ENCODE peak calls at places on chromosomes 1 and 21, in nine cellular contexts. One of them, this sample, is unnamed.

GRCh38 chr1:202349263-202349928 is 897 bp downstream of the PPP1R12B start:
- DNase-seq in hepatocyte: peak
- DNase-seq in astrocyte: peak
- DNase-seq in H1: no peak
- DNase-seq in neural progenitor cell: no peak
- DNase-seq in fibroblast of lung: peak
- DNase-seq in GM12878: no peak
- DNase-seq in GM23338: no peak
- DNase-seq in A673: peak
- DNase-seq in this sample: peak

GRCh38 chr1:19337289-19337688 is 25.2 kb downstream of the SLC66A1 start:
- DNase-seq in hepatocyte: no peak
- DNase-seq in astrocyte: peak
- DNase-seq in H1: no peak
- DNase-seq in neural progenitor cell: no peak
- DNase-seq in fibroblast of lung: no peak
- DNase-seq in GM12878: no peak
- DNase-seq in GM23338: no peak
- DNase-seq in A673: no peak
- DNase-seq in this sample: no peak

GRCh38 chr1:108209456-108210108 is 9.4 kb upstream of the SLC25A24 start:
- DNase-seq in hepatocyte: no peak
- DNase-seq in astrocyte: no peak
- DNase-seq in H1: no peak
- DNase-seq in neural progenitor cell: no peak
- DNase-seq in fibroblast of lung: no peak
- DNase-seq in GM12878: no peak
- DNase-seq in GM23338: no peak
- DNase-seq in A673: no peak
- DNase-seq in this sample: no peak

GRCh38 chr1:26278835-26279597 is 870 bp upstream of the SH3BGRL3 start:
- DNase-seq in hepatocyte: peak
- DNase-seq in astrocyte: peak
- DNase-seq in H1: no peak
- DNase-seq in neural progenitor cell: peak
- DNase-seq in fibroblast of lung: peak
- DNase-seq in GM12878: no peak
- DNase-seq in GM23338: no peak
- DNase-seq in A673: no peak
- DNase-seq in this sample: no peak

GRCh38 chr1:205677152-205677551 is 3.2 kb downstream of the SLC45A3 start:
- DNase-seq in hepatocyte: no peak
- DNase-seq in astrocyte: no peak
- DNase-seq in H1: no peak
- DNase-seq in neural progenitor cell: no peak
- DNase-seq in fibroblast of lung: no peak
- DNase-seq in GM12878: no peak
- DNase-seq in GM23338: no peak
- DNase-seq in A673: no peak
- DNase-seq in this sample: no peak

GRCh38 chr1:43018091-43018490 is 59.4 kb upstream of the SLC2A1 start:
- DNase-seq in hepatocyte: no peak
- DNase-seq in astrocyte: no peak
- DNase-seq in H1: no peak
- DNase-seq in neural progenitor cell: no peak
- DNase-seq in fibroblast of lung: no peak
- DNase-seq in GM12878: no peak
- DNase-seq in GM23338: no peak
- DNase-seq in A673: no peak
- DNase-seq in this sample: no peak

GRCh38 chr1:62725981-62726588 is 37.9 kb upstream of the DOCK7 start:
- DNase-seq in hepatocyte: peak
- DNase-seq in astrocyte: peak
- DNase-seq in H1: no peak
- DNase-seq in neural progenitor cell: no peak
- DNase-seq in fibroblast of lung: no peak
- DNase-seq in GM12878: no peak
- DNase-seq in GM23338: no peak
- DNase-seq in A673: no peak
- DNase-seq in this sample: no peak

GRCh38 chr1:205484985-205485967 is 19.2 kb upstream of the CDK18 start:
- DNase-seq in hepatocyte: peak
- DNase-seq in astrocyte: peak
- DNase-seq in H1: peak
- DNase-seq in neural progenitor cell: peak
- DNase-seq in fibroblast of lung: peak
- DNase-seq in GM12878: no peak
- DNase-seq in GM23338: peak
- DNase-seq in A673: peak
- DNase-seq in this sample: peak

GRCh38 chr1:233520510-233521191 is 93.3 kb upstream of the KCNK1 start:
- DNase-seq in hepatocyte: peak
- DNase-seq in astrocyte: peak
- DNase-seq in H1: no peak
- DNase-seq in neural progenitor cell: no peak
- DNase-seq in fibroblast of lung: no peak
- DNase-seq in GM12878: no peak
- DNase-seq in GM23338: no peak
- DNase-seq in A673: no peak
- DNase-seq in this sample: no peak

GRCh38 chr21:14900611-14901010 is 164.2 kb downstream of the NRIP1 start:
- DNase-seq in hepatocyte: no peak
- DNase-seq in astrocyte: peak
- DNase-seq in H1: no peak
- DNase-seq in neural progenitor cell: no peak
- DNase-seq in fibroblast of lung: peak
- DNase-seq in GM12878: no peak
- DNase-seq in GM23338: no peak
- DNase-seq in A673: no peak
- DNase-seq in this sample: no peak

GRCh38 chr1:161333166-161333565 is 19.0 kb downstream of the SDHC start:
- DNase-seq in hepatocyte: no peak
- DNase-seq in astrocyte: no peak
- DNase-seq in H1: no peak
- DNase-seq in neural progenitor cell: no peak
- DNase-seq in fibroblast of lung: no peak
- DNase-seq in GM12878: no peak
- DNase-seq in GM23338: no peak
- DNase-seq in A673: no peak
- DNase-seq in this sample: no peak

GRCh38 chr21:34126269-34126668 is 52.9 kb downstream of the MRPS6 start:
- DNase-seq in hepatocyte: peak
- DNase-seq in astrocyte: peak
- DNase-seq in H1: no peak
- DNase-seq in neural progenitor cell: peak
- DNase-seq in fibroblast of lung: peak
- DNase-seq in GM12878: no peak
- DNase-seq in GM23338: peak
- DNase-seq in A673: no peak
- DNase-seq in this sample: no peak

GRCh38 chr1:233523047-233523446 is 90.9 kb upstream of the KCNK1 start:
- DNase-seq in hepatocyte: no peak
- DNase-seq in astrocyte: no peak
- DNase-seq in H1: no peak
- DNase-seq in neural progenitor cell: peak
- DNase-seq in fibroblast of lung: no peak
- DNase-seq in GM12878: no peak
- DNase-seq in GM23338: peak
- DNase-seq in A673: no peak
- DNase-seq in this sample: no peak

GRCh38 chr1:145828368-145829016 is 4.5 kb downstream of the POLR3C start:
- DNase-seq in hepatocyte: no peak
- DNase-seq in astrocyte: no peak
- DNase-seq in H1: no peak
- DNase-seq in neural progenitor cell: no peak
- DNase-seq in fibroblast of lung: no peak
- DNase-seq in GM12878: no peak
- DNase-seq in GM23338: no peak
- DNase-seq in A673: no peak
- DNase-seq in this sample: no peak

GRCh38 chr1:224722838-224723237 is 106.7 kb downstream of the CNIH3 start:
- DNase-seq in hepatocyte: no peak
- DNase-seq in astrocyte: no peak
- DNase-seq in H1: no peak
- DNase-seq in neural progenitor cell: no peak
- DNase-seq in fibroblast of lung: no peak
- DNase-seq in GM12878: no peak
- DNase-seq in GM23338: no peak
- DNase-seq in A673: no peak
- DNase-seq in this sample: no peak

GRCh38 chr1:203040518-203041275 is 14.4 kb downstream of the PPFIA4 start:
- DNase-seq in hepatocyte: no peak
- DNase-seq in astrocyte: no peak
- DNase-seq in H1: no peak
- DNase-seq in neural progenitor cell: no peak
- DNase-seq in fibroblast of lung: no peak
- DNase-seq in GM12878: no peak
- DNase-seq in GM23338: no peak
- DNase-seq in A673: no peak
- DNase-seq in this sample: no peak

GRCh38 chr1:15360681-15361080 is 49.0 kb upstream of the EFHD2 start:
- DNase-seq in hepatocyte: no peak
- DNase-seq in astrocyte: no peak
- DNase-seq in H1: no peak
- DNase-seq in neural progenitor cell: no peak
- DNase-seq in fibroblast of lung: no peak
- DNase-seq in GM12878: no peak
- DNase-seq in GM23338: no peak
- DNase-seq in A673: no peak
- DNase-seq in this sample: no peak

GRCh38 chr1:15368888-15369287 is 40.8 kb upstream of the EFHD2 start:
- DNase-seq in hepatocyte: no peak
- DNase-seq in astrocyte: no peak
- DNase-seq in H1: no peak
- DNase-seq in neural progenitor cell: no peak
- DNase-seq in fibroblast of lung: no peak
- DNase-seq in GM12878: no peak
- DNase-seq in GM23338: no peak
- DNase-seq in A673: no peak
- DNase-seq in this sample: no peak

GRCh38 chr1:15362737-15363128 is 47.0 kb upstream of the EFHD2 start:
- DNase-seq in hepatocyte: no peak
- DNase-seq in astrocyte: no peak
- DNase-seq in H1: no peak
- DNase-seq in neural progenitor cell: no peak
- DNase-seq in fibroblast of lung: no peak
- DNase-seq in GM12878: no peak
- DNase-seq in GM23338: no peak
- DNase-seq in A673: no peak
- DNase-seq in this sample: no peak

GRCh38 chr1:15362096-15362736 is 47.5 kb upstream of the EFHD2 start:
- DNase-seq in hepatocyte: no peak
- DNase-seq in astrocyte: no peak
- DNase-seq in H1: no peak
- DNase-seq in neural progenitor cell: no peak
- DNase-seq in fibroblast of lung: no peak
- DNase-seq in GM12878: no peak
- DNase-seq in GM23338: no peak
- DNase-seq in A673: no peak
- DNase-seq in this sample: no peak

GRCh38 chr1:15364740-15365139 is 44.9 kb upstream of the EFHD2 start:
- DNase-seq in hepatocyte: no peak
- DNase-seq in astrocyte: no peak
- DNase-seq in H1: no peak
- DNase-seq in neural progenitor cell: peak
- DNase-seq in fibroblast of lung: no peak
- DNase-seq in GM12878: no peak
- DNase-seq in GM23338: peak
- DNase-seq in A673: no peak
- DNase-seq in this sample: no peak
- TF ChIP-seq CTCF in hepatocyte: no peak
- TF ChIP-seq CTCF in astrocyte: no peak
- TF ChIP-seq CTCF in H1: peak
- TF ChIP-seq CTCF in neural progenitor cell: no peak
- TF ChIP-seq CTCF in fibroblast of lung: no peak
- TF ChIP-seq CTCF in GM12878: peak
- TF ChIP-seq CTCF in GM23338: peak
- TF ChIP-seq CTCF in A673: peak
- TF ChIP-seq CTCF in this sample: no peak

GRCh38 chr1:228007054-228007800 is 429 bp downstream of the WNT3A start:
- DNase-seq in hepatocyte: no peak
- DNase-seq in astrocyte: no peak
- DNase-seq in H1: no peak
- DNase-seq in neural progenitor cell: peak
- DNase-seq in fibroblast of lung: no peak
- DNase-seq in GM12878: no peak
- DNase-seq in GM23338: peak
- DNase-seq in A673: peak
- DNase-seq in this sample: no peak
- TF ChIP-seq EZH2 in hepatocyte: peak
- TF ChIP-seq EZH2 in astrocyte: peak
- TF ChIP-seq EZH2 in H1: no peak
- TF ChIP-seq EZH2 in neural progenitor cell: peak
- TF ChIP-seq EZH2 in fibroblast of lung: no peak
- TF ChIP-seq EZH2 in GM12878: no peak
- TF ChIP-seq EZH2 in GM23338: peak
- TF ChIP-seq EZH2 in A673: peak
- TF ChIP-seq EZH2 in this sample: no peak

GRCh38 chr1:88462481-88463261 is 221.4 kb upstream of the PKN2 start:
- DNase-seq in hepatocyte: peak
- DNase-seq in astrocyte: peak
- DNase-seq in H1: peak
- DNase-seq in neural progenitor cell: peak
- DNase-seq in fibroblast of lung: peak
- DNase-seq in GM12878: no peak
- DNase-seq in GM23338: peak
- DNase-seq in A673: peak
- DNase-seq in this sample: no peak
- H3K4me3 ChIP-seq in hepatocyte: peak
- H3K4me3 ChIP-seq in astrocyte: peak
- H3K4me3 ChIP-seq in H1: peak
- H3K4me3 ChIP-seq in neural progenitor cell: peak
- H3K4me3 ChIP-seq in fibroblast of lung: peak
- H3K4me3 ChIP-seq in GM12878: no peak
- H3K4me3 ChIP-seq in GM23338: peak
- H3K4me3 ChIP-seq in A673: peak
- H3K4me3 ChIP-seq in this sample: no peak

GRCh38 chr1:90135306-90135705 is 140.4 kb downstream of the ZNF326 start:
- DNase-seq in hepatocyte: no peak
- DNase-seq in astrocyte: no peak
- DNase-seq in H1: no peak
- DNase-seq in neural progenitor cell: no peak
- DNase-seq in fibroblast of lung: no peak
- DNase-seq in GM12878: no peak
- DNase-seq in GM23338: no peak
- DNase-seq in A673: peak
- DNase-seq in this sample: no peak

GRCh38 chr1:90132306-90132705 is 137.4 kb downstream of the ZNF326 start:
- DNase-seq in hepatocyte: no peak
- DNase-seq in astrocyte: no peak
- DNase-seq in H1: no peak
- DNase-seq in neural progenitor cell: no peak
- DNase-seq in fibroblast of lung: no peak
- DNase-seq in GM12878: no peak
- DNase-seq in GM23338: no peak
- DNase-seq in A673: no peak
- DNase-seq in this sample: peak

GRCh38 chr1:90127288-90127953 is 132.5 kb downstream of the ZNF326 start:
- DNase-seq in hepatocyte: no peak
- DNase-seq in astrocyte: no peak
- DNase-seq in H1: no peak
- DNase-seq in neural progenitor cell: no peak
- DNase-seq in fibroblast of lung: no peak
- DNase-seq in GM12878: peak
- DNase-seq in GM23338: no peak
- DNase-seq in A673: peak
- DNase-seq in this sample: no peak

GRCh38 chr1:90133133-90133532 is 138.2 kb downstream of the ZNF326 start:
- DNase-seq in hepatocyte: peak
- DNase-seq in astrocyte: peak
- DNase-seq in H1: peak
- DNase-seq in neural progenitor cell: peak
- DNase-seq in fibroblast of lung: peak
- DNase-seq in GM12878: no peak
- DNase-seq in GM23338: peak
- DNase-seq in A673: peak
- DNase-seq in this sample: peak
- TF ChIP-seq CTCF in hepatocyte: peak
- TF ChIP-seq CTCF in astrocyte: peak
- TF ChIP-seq CTCF in H1: peak
- TF ChIP-seq CTCF in neural progenitor cell: peak
- TF ChIP-seq CTCF in fibroblast of lung: no peak
- TF ChIP-seq CTCF in GM12878: peak
- TF ChIP-seq CTCF in GM23338: peak
- TF ChIP-seq CTCF in A673: peak
- TF ChIP-seq CTCF in this sample: peak